ENCODE peak calls at places on chromosomes 2 and 18, in ten cellular contexts. J is AG10803, M is IMR-90, G is osteoblast, H is heart left ventricle, T is cardiac fibroblast, Z is body of pancreas, F is cardiac muscle cell, Y is tibial nerve, D is astrocyte. P is an unnamed sample.

GRCh38 chr2:105411720-105412407 is 13.0 kb upstream of the FHL2 start:
- DNase-seq in J (no peak), M (no peak), G (no peak), H (no peak), T (no peak), Z (no peak), F (no peak), Y (no peak), D (no peak), P (no peak)

GRCh38 chr2:17300141-17300540 is 218.1 kb downstream of the RAD51AP2 start:
- DNase-seq in J (peak; percentile 64), M (peak; percentile 80), G (peak; percentile 77), H (no peak), T (peak; percentile 31), Z (no peak), F (no peak), Y (no peak), D (peak; percentile 87), P (peak; percentile 46)

GRCh38 chr2:68119504-68119903 is 38.2 kb upstream of the PNO1 start:
- DNase-seq in J (no peak), M (no peak), G (no peak), H (no peak), T (no peak), Z (no peak), F (no peak), Y (no peak), D (no peak), P (no peak)

GRCh38 chr2:64866797-64867196 is 122.4 kb upstream of the SLC1A4 start:
- DNase-seq in J (peak; percentile 96), M (peak; percentile 98), G (peak; percentile 98), H (no peak), T (peak; percentile 83), Z (no peak), F (no peak), Y (peak; percentile 82), D (peak; percentile 90), P (peak; percentile 76)

GRCh38 chr2:219215871-219216536 is 2.8 kb downstream of the ABCB6 start:
- DNase-seq in J (no peak), M (no peak), G (no peak), H (no peak), T (no peak), Z (no peak), F (no peak), Y (no peak), D (no peak), P (no peak)

GRCh38 chr2:130813722-130814121 is 23.0 kb upstream of the ARHGEF4 start:
- DNase-seq in J (no peak), M (no peak), G (no peak), H (no peak), T (no peak), Z (no peak), F (no peak), Y (no peak), D (no peak), P (no peak)

GRCh38 chr18:56702946-56703345 is 51.8 kb downstream of the WDR7 start:
- DNase-seq in J (peak; percentile 31), M (peak; percentile 50), G (peak; percentile 81), H (no peak), T (peak; percentile 55), Z (no peak), F (peak; percentile 47), Y (peak; percentile 70), D (peak; percentile 11), P (peak; percentile 69)

GRCh38 chr18:71630686-71631085 is 913.5 kb downstream of the CBLN2 start:
- DNase-seq in J (no peak), M (no peak), G (no peak), H (no peak), T (no peak), Z (no peak), F (no peak), Y (no peak), D (peak; percentile 41), P (peak; percentile 27)

GRCh38 chr2:70784320-70784719 is 6.1 kb downstream of the FIGLA start:
- DNase-seq in J (no peak), M (no peak), G (no peak), H (no peak), T (no peak), Z (no peak), F (no peak), Y (no peak), D (no peak), P (no peak)

GRCh38 chr2:134712736-134713495 is 5.9 kb downstream of the TMEM163 start:
- DNase-seq in J (no peak), M (no peak), G (no peak), H (no peak), T (no peak), Z (no peak), F (no peak), Y (no peak), D (no peak), P (no peak)

GRCh38 chr2:174340400-174341300 is 5.9 kb downstream of the SP9 start:
- DNase-seq in J (no peak), M (no peak), G (peak; percentile 79), H (no peak), T (no peak), Z (no peak), F (peak; percentile 63), Y (no peak), D (no peak), P (no peak)

GRCh38 chr2:159131882-159132281 is 154.6 kb downstream of the WDSUB1 start:
- DNase-seq in J (peak; percentile 92), M (peak; percentile 97), G (peak; percentile 89), H (no peak), T (peak; percentile 89), Z (no peak), F (no peak), Y (no peak), D (peak; percentile 98), P (peak; percentile 89)

GRCh38 chr2:35204325-35204724 is 1151.3 kb upstream of the CRIM1 start:
- DNase-seq in J (no peak), M (no peak), G (no peak), H (no peak), T (no peak), Z (no peak), F (no peak), Y (no peak), D (no peak), P (no peak)

GRCh38 chr2:35204881-35205280 is 1150.7 kb upstream of the CRIM1 start:
- DNase-seq in J (no peak), M (no peak), G (no peak), H (no peak), T (no peak), Z (no peak), F (no peak), Y (no peak), D (no peak), P (no peak)

DNA sequence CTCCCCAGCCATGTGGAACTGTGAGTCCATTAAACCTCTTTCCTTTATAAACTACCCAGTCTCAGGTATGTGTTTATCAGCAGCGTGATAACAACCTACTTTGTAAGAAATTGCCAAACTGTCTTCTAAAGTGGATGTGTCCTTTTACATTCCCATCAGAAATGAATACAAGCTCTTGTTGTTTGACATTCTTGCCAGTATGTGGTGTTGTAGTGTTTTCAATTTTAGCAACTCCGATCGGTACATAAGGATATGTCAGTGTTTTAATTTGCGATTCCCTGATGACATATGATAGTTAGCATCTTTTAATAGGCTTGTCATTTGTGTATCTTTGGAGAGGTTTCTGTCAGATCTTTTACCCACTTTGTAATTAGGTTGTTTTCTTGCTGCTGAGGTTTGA is 1156.3 kb upstream of the CRIM1 start:
- DNase-seq in J (no peak), M (no peak), G (no peak), H (no peak), T (no peak), Z (no peak), F (no peak), Y (no peak), D (no peak), P (no peak)
- TF ChIP-seq CTCF in J (no peak), M (no peak), G (no peak), H (no peak), T (no peak), Z (no peak), F (no peak), Y (no peak), D (no peak), P (no peak)

GRCh38 chr2:181780159-181781081 is 100.1 kb upstream of the NEUROD1 start:
- DNase-seq in J (no peak), M (peak; percentile 54), G (no peak), H (no peak), T (peak; percentile 56), Z (no peak), F (no peak), Y (no peak), D (peak; percentile 43), P (peak; percentile 45)
- H3K4me3 ChIP-seq in J (no peak overlapping the region), M (no peak overlapping the region), G (no peak overlapping the region), H (no peak overlapping the region), T (no peak overlapping the region), Z (no peak overlapping the region), F (no peak overlapping the region), Y (no peak overlapping the region), D (no peak overlapping the region), P (no peak overlapping the region)

GRCh38 chr18:50709215-50709614 is 110.6 kb downstream of the MRO start:
- DNase-seq in J (no peak), M (no peak), G (no peak), H (no peak), T (no peak), Z (no peak), F (no peak), Y (no peak), D (no peak), P (no peak)

GRCh38 chr18:50711401-50711800 is 108.4 kb downstream of the MRO start:
- DNase-seq in J (no peak), M (no peak), G (peak; percentile 62), H (no peak), T (no peak), Z (no peak), F (no peak), Y (no peak), D (no peak), P (no peak)

GRCh38 chr18:50706199-50706598 is 113.6 kb downstream of the MRO start:
- DNase-seq in J (no peak), M (no peak), G (no peak), H (no peak), T (no peak), Z (no peak), F (no peak), Y (no peak), D (no peak), P (no peak)

GRCh38 chr18:50704541-50704940 is 115.3 kb downstream of the MRO start:
- DNase-seq in J (no peak), M (no peak), G (peak; percentile 13), H (no peak), T (peak; percentile 18), Z (no peak), F (no peak), Y (no peak), D (no peak), P (peak; percentile 7)

DNA sequence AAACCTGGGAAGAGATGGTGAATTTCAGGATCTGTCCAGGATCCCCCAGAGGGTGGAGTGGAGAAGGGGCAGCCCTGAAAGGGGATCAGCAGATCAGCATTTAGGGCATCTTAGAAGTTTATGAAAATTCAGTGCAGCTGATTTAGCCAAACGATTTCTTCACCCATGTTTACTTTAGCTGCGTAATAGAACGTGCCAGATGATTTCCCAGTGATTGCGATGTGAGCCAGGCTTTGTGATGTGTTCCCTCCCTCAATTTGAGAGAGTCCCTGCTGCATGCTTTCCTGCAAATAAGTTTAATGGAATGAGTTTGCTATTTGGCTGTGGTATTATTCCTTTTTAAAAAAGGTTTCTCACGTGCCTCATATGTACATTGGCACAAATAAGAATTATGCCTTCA is 112.0 kb downstream of the MRO start:
- DNase-seq in J (peak; percentile 17), M (peak; percentile 14), G (no peak), H (no peak), T (peak; percentile 23), Z (peak; percentile 22), F (no peak), Y (peak; percentile 45), D (no peak), P (peak; percentile 2)
- TF ChIP-seq CTCF in J (no peak), M (no peak), G (no peak), H (no peak), T (no peak), Z (no peak), F (no peak), Y (no peak), D (no peak), P (no peak)

GRCh38 chr2:176140130-176140519 is 10.6 kb downstream of the HOXD8 start:
- DNase-seq in J (peak; percentile 71), M (no peak), G (peak; percentile 93), H (no peak), T (peak; percentile 33), Z (no peak), F (no peak), Y (no peak), D (no peak), P (no peak)
- H3K4me3 ChIP-seq in J (peak overlapping the region; percentile 80), M (peak overlapping the region; percentile 50), G (peak overlapping the region; percentile 79), H (peak overlapping the region; percentile 68), T (peak overlapping the region; percentile 52), Z (no peak overlapping the region), F (peak overlapping the region; percentile 47), Y (peak overlapping the region; percentile 52), D (peak overlapping the region; percentile 45), P (peak overlapping the region; percentile 53)

P was measured in fibroblast of pulmonary artery.